ENCODE peak calls at places on chromosomes 2 and 18, in four cellular contexts. I is GM23338, R is hepatocyte, W is HCT116. D is an unnamed sample.
A peak's percentile ranks its signal among the peaks of the same experiment; 100 is the strongest.

GRCh38 chr2:47089083-47089464 is 66.0 kb downstream of the STPG4 start:
- DNase-seq in W (peak; percentile 39), R (peak; percentile 62), I (no peak), D (no peak)

GRCh38 chr2:168692132-168692762 is 110.2 kb upstream of the NOSTRIN start:
- DNase-seq in R (no peak), W (no peak), I (no peak), D (no peak)

GRCh38 chr2:240446618-240447175 is 11.2 kb downstream of the GPC1 start:
- DNase-seq in R (no peak), W (no peak), I (no peak), D (no peak)

GRCh38 chr18:69956655-69957054 is 9.0 kb upstream of the CD226 start:
- DNase-seq in W (no peak), I (no peak), R (no peak), D (no peak)

GRCh38 chr2:75565523-75566449 is 5.0 kb upstream of the EVA1A start:
- DNase-seq in I (no peak), R (no peak), W (no peak), D (no peak)

GRCh38 chr2:64938607-64939285 is 50.5 kb upstream of the SLC1A4 start:
- DNase-seq in I (no peak), R (no peak), W (no peak), D (no peak)

GRCh38 chr18:22171839-22172582 is 2.6 kb downstream of the GATA6 start:
- DNase-seq in W (no peak), R (no peak), I (no peak), D (no peak)

GRCh38 chr2:69985684-69986083 is 24.3 kb upstream of the ASPRV1 start:
- DNase-seq in W (no peak), R (no peak), I (no peak), D (no peak)

GRCh38 chr18:78770149-78771139 is 209.2 kb upstream of the SALL3 start:
- DNase-seq in I (peak; percentile 25), W (no peak), R (no peak), D (no peak)

GRCh38 chr2:231648579-231649174 is 56.0 kb downstream of the TEX44 start:
- DNase-seq in W (peak; percentile 78), I (peak; percentile 82), R (peak; percentile 84), D (peak; percentile 81)

GRCh38 chr2:98102878-98103277 is 15.9 kb downstream of the VWA3B start:
- DNase-seq in I (no peak), R (no peak), W (no peak), D (no peak)

GRCh38 chr2:218368621-218369153 is 12.0 kb downstream of the CATIP start:
- DNase-seq in W (no peak), I (peak; percentile 72), R (no peak), D (no peak)

GRCh38 chr18:10559566-10560456 is 34.0 kb downstream of the NAPG start:
- DNase-seq in I (no peak), R (no peak), W (no peak), D (peak; percentile 38)

GRCh38 chr2:138948070-138948539 is 167.9 kb upstream of the NXPH2 start:
- DNase-seq in I (no peak), W (peak; percentile 97), R (peak; percentile 43), D (no peak)

GRCh38 chr2:237858294-237859081 is 935 bp upstream of the RAMP1 start:
- DNase-seq in W (no peak), I (peak; percentile 85), R (peak; percentile 88), D (peak; percentile 53)

GRCh38 chr2:64479259-64480198 is 25.6 kb downstream of the LGALSL start:
- DNase-seq in W (no peak), R (peak; percentile 44), I (no peak), D (no peak)

GRCh38 chr2:164542584-164543021 is 78.7 kb downstream of the GRB14 start:
- DNase-seq in W (no peak), I (no peak), R (no peak), D (no peak)

GRCh38 chr18:40469851-40470250 is 1485.2 kb upstream of the PIK3C3 start:
- DNase-seq in W (no peak), I (no peak), R (no peak), D (no peak)

GRCh38 chr2:3073196-3073595 is 304.4 kb downstream of the EIPR1 start:
- DNase-seq in W (no peak), R (no peak), I (no peak), D (no peak)

GRCh38 chr18:48295586-48296311 is 113.4 kb downstream of the ZBTB7C start:
- DNase-seq in R (peak; percentile 25), W (no peak), I (peak; percentile 76), D (no peak)

GRCh38 chr2:119157850-119158511 is 570 bp downstream of the C1QL2 start:
- DNase-seq in W (no peak), R (no peak), I (peak; percentile 19), D (no peak)

GRCh38 chr2:161650116-161651015 is 26.1 kb downstream of the SLC4A10 start:
- DNase-seq in I (no peak), R (no peak), W (no peak), D (no peak)

GRCh38 chr2:218347172-218347571 is 9.5 kb upstream of the CATIP start:
- DNase-seq in I (no peak), W (no peak), R (no peak), D (no peak)

GRCh38 chr2:160242863-160243552 is 42.9 kb upstream of the ITGB6 start:
- DNase-seq in W (no peak), R (no peak), I (no peak), D (no peak)
- H3K9me2 ChIP-seq in W (no peaks in the 10 kb centered on the region), R (no peaks in the 10 kb centered on the region), I (peaks cover 3% of the 10 kb centered on the region), D (no peaks in the 10 kb centered on the region)

DNA sequence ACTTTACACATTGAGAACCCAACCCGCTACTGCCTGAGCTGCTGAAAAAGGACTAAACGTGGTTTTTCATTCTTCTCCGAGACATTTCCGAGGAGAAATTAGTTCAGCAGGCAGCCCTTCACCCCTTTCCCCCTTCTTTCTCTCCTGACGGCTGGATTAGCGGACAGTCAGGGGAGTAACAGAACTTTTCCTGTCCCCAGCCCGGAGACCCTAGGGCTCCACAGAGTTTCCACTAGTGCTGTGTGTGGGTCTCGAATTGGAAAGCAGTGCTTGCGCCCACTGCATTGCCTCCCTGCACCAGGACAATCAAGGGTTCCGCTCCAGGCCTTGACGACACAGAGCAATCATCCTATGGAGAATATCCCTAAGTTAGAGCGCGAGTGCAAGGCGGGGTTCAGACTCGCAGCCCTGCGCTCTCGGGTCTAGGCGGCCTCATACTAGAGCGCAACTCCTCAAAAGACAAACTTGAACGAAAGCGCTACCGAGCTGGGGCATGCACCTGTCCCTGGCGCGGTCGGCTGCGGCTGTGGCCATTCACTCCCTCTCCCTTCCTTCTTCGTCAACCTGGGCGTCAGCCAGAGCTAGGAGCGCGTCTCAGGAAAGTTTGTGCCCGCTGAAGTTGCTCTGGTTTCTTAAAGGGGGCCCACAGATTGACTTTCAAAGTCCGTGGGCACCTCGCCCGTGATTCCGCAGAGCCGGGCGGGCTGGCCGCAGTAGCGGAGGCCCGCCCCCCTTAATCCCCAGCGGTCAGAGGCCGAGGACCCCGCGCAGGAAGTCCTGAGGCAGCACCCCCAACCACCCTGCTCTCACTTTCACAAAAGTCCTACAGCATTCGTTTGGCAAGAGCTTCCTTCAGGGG is 811 bp downstream of the OSR1 start:
- DNase-seq in R (peak; percentile 42), W (no peak), I (peak; percentile 64), D (no peak)
- H3K9me2 ChIP-seq in R (no peaks in the 10 kb centered on the region), W (no peaks in the 10 kb centered on the region), I (no peaks in the 10 kb centered on the region), D (no peaks in the 10 kb centered on the region)

DNA sequence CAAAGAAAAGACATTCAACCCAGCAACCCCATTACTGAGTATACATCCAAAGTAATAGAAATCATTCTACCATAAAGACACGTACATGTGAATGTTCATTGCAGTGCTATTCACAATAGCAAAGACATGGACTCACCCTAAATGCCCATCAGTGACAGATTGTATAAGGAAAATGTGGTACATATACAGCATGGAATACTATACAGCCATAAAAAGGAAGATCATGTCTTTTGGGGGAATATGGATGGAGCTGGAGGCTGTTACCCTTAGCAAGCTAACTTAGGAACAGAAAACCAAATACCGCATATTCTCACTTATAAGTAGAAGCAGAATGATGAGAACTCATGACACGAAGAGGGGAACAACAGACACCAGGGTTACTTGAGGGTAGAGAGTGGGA is 145.9 kb downstream of the GULP1 start:
- DNase-seq in I (no peak), R (no peak), W (no peak), D (no peak)
- H3K9me2 ChIP-seq in I (no peaks in the 10 kb centered on the region), R (no peaks in the 10 kb centered on the region), W (no peaks in the 10 kb centered on the region), D (no peaks in the 10 kb centered on the region)

DNA sequence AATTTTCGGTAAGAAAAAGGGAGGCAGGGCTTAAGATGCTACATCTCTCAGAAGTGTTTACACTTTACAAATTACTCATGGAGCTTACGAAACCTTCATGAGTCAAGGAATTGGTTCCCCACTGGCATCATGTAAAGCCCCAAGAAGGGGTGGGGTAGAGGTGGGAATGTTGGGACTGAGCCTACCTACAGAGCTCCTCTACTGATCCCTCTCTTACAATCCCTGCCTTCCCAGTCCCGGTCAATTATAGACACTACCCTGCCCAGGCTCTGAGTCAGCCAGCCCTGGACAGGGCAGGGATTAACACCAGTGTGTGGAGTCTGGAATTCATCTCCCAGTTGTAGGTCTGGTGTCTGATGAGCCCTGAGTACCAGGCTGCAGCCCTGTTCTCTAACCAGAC is 248.9 kb downstream of the PAX3 start:
- DNase-seq in I (no peak), W (no peak), R (no peak), D (no peak)
- H3K9me2 ChIP-seq in I (no peaks in the 10 kb centered on the region), W (no peaks in the 10 kb centered on the region), R (no peaks in the 10 kb centered on the region), D (no peaks in the 10 kb centered on the region)

GRCh38 chr2:84960157-84960506 is 10.8 kb upstream of the KCMF1 start:
- DNase-seq in R (no peak), W (no peak), I (no peak), D (no peak)

GRCh38 chr2:84957771-84958134 is 13.2 kb upstream of the KCMF1 start:
- DNase-seq in R (no peak), W (no peak), I (no peak), D (no peak)

GRCh38 chr2:84958135-84959044 is 12.6 kb upstream of the KCMF1 start:
- DNase-seq in I (peak; percentile 100), R (peak; percentile 75), W (peak; percentile 93), D (no peak)

GRCh38 chr2:84959494-84960156 is 11.3 kb upstream of the KCMF1 start:
- DNase-seq in R (no peak), I (peak; percentile 91), W (no peak), D (no peak)

DNA sequence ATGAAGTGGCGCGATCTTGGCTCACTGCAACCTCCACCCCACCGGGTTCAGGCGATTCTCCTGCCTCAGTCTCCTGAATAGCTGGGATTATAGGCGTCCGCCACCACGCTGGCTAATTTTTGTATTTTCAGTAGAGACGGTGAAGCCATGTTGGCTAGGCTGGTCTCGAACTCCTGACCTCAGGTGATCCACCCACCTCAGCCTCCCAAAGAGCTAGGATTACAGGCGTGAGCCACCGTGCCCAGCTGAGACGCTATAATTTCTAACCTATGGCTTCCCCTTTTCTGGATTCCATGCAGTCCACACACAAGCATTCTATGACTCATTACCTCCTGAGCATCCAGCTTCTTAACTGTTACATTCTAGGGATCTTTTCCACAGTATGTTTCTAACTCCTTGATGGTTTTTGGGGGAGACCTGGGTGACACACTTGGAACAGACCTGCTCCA is 11.9 kb upstream of the KCMF1 start:
- DNase-seq in R (peak; percentile 50), I (no peak), W (peak; percentile 57), D (no peak)
- H3K9me2 ChIP-seq in R (no peaks in the 10 kb centered on the region), I (no peaks in the 10 kb centered on the region), W (no peaks in the 10 kb centered on the region), D (no peaks in the 10 kb centered on the region)

DNA sequence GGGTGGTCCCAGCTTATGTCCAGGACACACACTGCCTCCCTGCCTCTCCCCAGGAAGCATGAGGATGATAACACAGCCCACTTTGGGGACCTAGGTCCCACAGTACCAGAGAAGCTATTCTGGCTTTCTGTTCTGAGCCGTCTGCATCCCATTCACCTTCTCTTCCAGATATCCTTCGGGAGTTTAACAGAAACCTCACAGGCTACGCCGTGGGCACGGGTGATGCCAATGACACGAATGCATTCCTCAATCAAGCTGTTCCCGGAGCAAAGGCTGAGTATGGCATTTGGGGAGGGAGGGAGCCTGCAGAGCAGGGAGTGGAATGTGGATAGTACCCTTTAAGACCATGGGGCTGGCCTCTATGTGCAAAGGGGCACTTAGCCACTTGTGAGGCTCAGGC is 102.6 kb downstream of the PLB1 start:
- DNase-seq in I (no peak), R (no peak), W (no peak), D (no peak)
- H3K9me2 ChIP-seq in I (no peaks in the 10 kb centered on the region), R (no peaks in the 10 kb centered on the region), W (no peaks in the 10 kb centered on the region), D (no peaks in the 10 kb centered on the region)

GRCh38 chr18:57243624-57244179 is 96.8 kb downstream of the BOD1L2 start:
- DNase-seq in I (no peak), R (peak; percentile 24), W (no peak), D (no peak)
- H3K9me2 ChIP-seq in I (peaks cover 2% of the 10 kb centered on the region), R (no peaks in the 10 kb centered on the region), W (no peaks in the 10 kb centered on the region), D (no peaks in the 10 kb centered on the region)